ENCODE peak calls at places on chromosomes 3 and 15, in eight cellular contexts. Q is activated T-helper 9 cell treated with anti-CD3 and anti-CD28 coated beads, Interleukin-2, amount 50 U/mL, for 16 hours; V is putamen; H is stimulated activated CD8-positive, alpha-beta memory T cell treated with anti-CD3 and anti-CD28 coated beads, Interleukin-2, amount 100 ng/mL, for 1 hour; L is heart left ventricle; I is mesendoderm; R is natural killer cell; N is cerebellum. F is an unnamed sample.

GRCh38 chr15:68402432-68403160 is 29.4 kb downstream of the ITGA11 start:
- DNase-seq in Q (no peak), V (no peak), H (no peak), L (no peak), I (no peak), R (peak), N (no peak), F (no peak)

GRCh38 chr3:171284308-171285075 is 175.7 kb downstream of the TNIK start:
- DNase-seq in Q (no peak), V (no peak), H (no peak), L (peak), I (peak), R (no peak), N (no peak), F (peak)

GRCh38 chr3:27532931-27533607 is 48.9 kb upstream of the SLC4A7 start:
- DNase-seq in Q (no peak), V (no peak), H (no peak), L (no peak), I (peak), R (no peak), N (no peak), F (no peak)

GRCh38 chr3:169966951-169967915 is 626 bp downstream of the SEC62 start:
- DNase-seq in Q (peak), V (peak), H (no peak), L (peak), I (peak), R (peak), N (peak), F (peak)

GRCh38 chr15:94665687-94666441 is 434.5 kb downstream of the MCTP2 start:
- DNase-seq in Q (no peak), V (no peak), H (no peak), L (no peak), I (no peak), R (no peak), N (no peak), F (no peak)

GRCh38 chr3:160784853-160785252 is 28.8 kb downstream of the PPM1L start:
- DNase-seq in Q (no peak), V (no peak), H (no peak), L (no peak), I (no peak), R (no peak), N (no peak), F (no peak)

GRCh38 chr3:155283092-155284056 is 10.1 kb downstream of the STRIT1 start:
- DNase-seq in Q (no peak), V (no peak), H (no peak), L (no peak), I (no peak), R (no peak), N (no peak), F (no peak)

GRCh38 chr3:9121366-9121765 is 128.1 kb downstream of the SRGAP3 start:
- DNase-seq in Q (no peak), V (no peak), H (no peak), L (no peak), I (no peak), R (no peak), N (no peak), F (no peak)

GRCh38 chr3:51269466-51269865 is 115.6 kb upstream of the MANF start:
- DNase-seq in Q (no peak), V (no peak), H (no peak), L (no peak), I (peak), R (no peak), N (peak), F (no peak)

GRCh38 chr3:141312359-141313090 is 55.8 kb upstream of the ZBTB38 start:
- DNase-seq in Q (no peak), V (no peak), H (no peak), L (no peak), I (peak), R (no peak), N (no peak), F (no peak)

GRCh38 chr3:168134931-168135330 is 39.2 kb upstream of the GOLIM4 start:
- DNase-seq in Q (no peak), V (no peak), H (no peak), L (no peak), I (no peak), R (no peak), N (no peak), F (no peak)

GRCh38 chr15:85168642-85169173 is 187.1 kb downstream of the PDE8A start:
- DNase-seq in Q (peak), V (no peak), H (no peak), L (no peak), I (peak), R (no peak), N (no peak), F (peak)

GRCh38 chr3:189868061-189868460 is 236.9 kb downstream of the TP63 start:
- DNase-seq in Q (no peak), V (no peak), H (no peak), L (no peak), I (no peak), R (no peak), N (no peak), F (no peak)

GRCh38 chr3:153944084-153944483 is 177.1 kb upstream of the ARHGEF26 start:
- DNase-seq in Q (no peak), V (no peak), H (no peak), L (no peak), I (no peak), R (no peak), N (no peak), F (no peak)

GRCh38 chr15:83206971-83207621 is 527 bp downstream of the HDGFL3 start:
- DNase-seq in Q (no peak), V (peak), H (no peak), L (peak), I (peak), R (peak), N (peak), F (peak)

GRCh38 chr3:18847583-18848197 is 300.6 kb upstream of the KCNH8 start:
- DNase-seq in Q (no peak), V (no peak), H (no peak), L (no peak), I (peak), R (no peak), N (no peak), F (no peak)

GRCh38 chr3:194112120-194113106 is 23.5 kb upstream of the HES1 start:
- DNase-seq in Q (no peak), V (no peak), H (no peak), L (no peak), I (peak), R (no peak), N (no peak), F (peak)

GRCh38 chr3:36214460-36214859 is 165.8 kb upstream of the STAC start:
- DNase-seq in Q (no peak), V (no peak), H (no peak), L (no peak), I (no peak), R (no peak), N (no peak), F (no peak)

GRCh38 chr3:179421500-179421899 is 29.8 kb downstream of the GNB4 start:
- DNase-seq in Q (no peak), V (peak), H (no peak), L (peak), I (peak), R (no peak), N (peak), F (peak)

GRCh38 chr3:23626442-23626841 is 179.3 kb upstream of the UBE2E1 start:
- DNase-seq in Q (no peak), V (no peak), H (no peak), L (no peak), I (no peak), R (no peak), N (no peak), F (no peak)

GRCh38 chr15:65824941-65825544 is 33.0 kb upstream of the DENND4A start:
- DNase-seq in Q (no peak), V (no peak), H (no peak), L (no peak), I (no peak), R (no peak), N (no peak), F (no peak)

GRCh38 chr3:123789760-123790159 is 94.4 kb downstream of the MYLK start:
- DNase-seq in Q (no peak), V (no peak), H (no peak), L (no peak), I (peak), R (no peak), N (no peak), F (no peak)

GRCh38 chr15:85804481-85805165 is 9.9 kb upstream of the KLHL25 start:
- DNase-seq in Q (no peak), V (no peak), H (no peak), L (no peak), I (no peak), R (no peak), N (peak), F (no peak)

GRCh38 chr3:38662544-38662943 is 13.1 kb upstream of the SCN5A start:
- DNase-seq in Q (no peak), V (no peak), H (no peak), L (no peak), I (peak), R (no peak), N (no peak), F (no peak)

GRCh38 chr3:49703443-49703927 is 14.1 kb downstream of the RNF123 start:
- DNase-seq in Q (peak), V (peak), H (peak), L (no peak), I (peak), R (peak), N (peak), F (peak)

GRCh38 chr3:153734777-153735551 is 386.2 kb upstream of the ARHGEF26 start:
- DNase-seq in Q (no peak), V (no peak), H (no peak), L (no peak), I (no peak), R (no peak), N (no peak), F (peak)

GRCh38 chr15:75542386-75542797 is 36.7 kb downstream of the PTPN9 start:
- DNase-seq in Q (no peak), V (peak), H (no peak), L (no peak), I (peak), R (no peak), N (no peak), F (no peak)

GRCh38 chr15:101277038-101277822 is at the start of gene SELENOS:
- DNase-seq in Q (peak), V (peak), H (peak), L (peak), I (peak), R (peak), N (peak), F (peak)

GRCh38 chr3:149085828-149086231 is 503 bp downstream of the HLTF start:
- DNase-seq in Q (no peak), V (peak), H (no peak), L (no peak), I (peak), R (peak), N (peak), F (no peak)

GRCh38 chr3:152307829-152308474 is 39.2 kb downstream of the MBNL1 start:
- DNase-seq in Q (no peak), V (no peak), H (no peak), L (no peak), I (peak), R (no peak), N (no peak), F (no peak)

GRCh38 chr15:63310646-63311045 is 33.2 kb downstream of the APH1B start:
- DNase-seq in Q (no peak), V (no peak), H (no peak), L (no peak), I (no peak), R (no peak), N (no peak), F (no peak)

GRCh38 chr15:89406756-89407650 is 72.4 kb upstream of the POLG start:
- DNase-seq in Q (no peak), V (no peak), H (no peak), L (no peak), I (peak), R (no peak), N (no peak), F (no peak)

GRCh38 chr3:14997941-14998340 is 50.6 kb downstream of the NR2C2 start:
- DNase-seq in Q (no peak), V (no peak), H (no peak), L (no peak), I (no peak), R (no peak), N (no peak), F (no peak)

GRCh38 chr3:116569611-116570010 is 124.3 kb upstream of the LSAMP start:
- DNase-seq in Q (no peak), V (no peak), H (no peak), L (no peak), I (no peak), R (no peak), N (no peak), F (no peak)

GRCh38 chr3:32177702-32178198 is 60.7 kb upstream of the CMTM8 start:
- DNase-seq in Q (peak), V (no peak), H (no peak), L (peak), I (peak), R (no peak), N (peak), F (peak)

GRCh38 chr3:106386050-106386449 is 517.2 kb upstream of the CBLB start:
- DNase-seq in Q (no peak), V (no peak), H (no peak), L (no peak), I (no peak), R (no peak), N (no peak), F (no peak)

GRCh38 chr15:70259640-70260066 is 161.9 kb upstream of the TLE3 start:
- DNase-seq in Q (no peak), V (no peak), H (no peak), L (no peak), I (peak), R (no peak), N (no peak), F (no peak)

GRCh38 chr3:185225523-185225922 is 28.3 kb downstream of the EHHADH start:
- DNase-seq in Q (no peak), V (no peak), H (no peak), L (no peak), I (peak), R (no peak), N (no peak), F (no peak)

GRCh38 chr15:25092661-25093060 is 137.9 kb downstream of the SNRPN start:
- DNase-seq in Q (no peak), V (no peak), H (no peak), L (no peak), I (no peak), R (no peak), N (no peak), F (no peak)

F was measured in mucosa of gallbladder.